ENCODE peak calls at places on chromosomes 12 and 14, in five cellular contexts. Z is amniotic stem cell, L is cardiac muscle cell, M is GM23248, Q is adipocyte. E is an unnamed sample.

GRCh38 chr14:65043893-65044595 is 57.3 kb downstream of the FNTB start:
- DNase-seq in Z (no peak), L (no peak), M (no peak), Q (no peak), E (no peak)

GRCh38 chr14:23114669-23115491 is 4.2 kb downstream of the CEBPE start:
- DNase-seq in Z (peak), L (peak), M (peak), Q (peak), E (no peak)

GRCh38 chr12:108859923-108860291 is 2.5 kb upstream of the SSH1 start:
- DNase-seq in Z (no peak), L (no peak), M (no peak), Q (no peak), E (no peak)

GRCh38 chr12:92208613-92209121 is 63.0 kb upstream of the BTG1 start:
- DNase-seq in Z (no peak), L (peak), M (peak), Q (no peak), E (no peak)

GRCh38 chr14:63663428-63664142 is 21.9 kb upstream of the WDR89 start:
- DNase-seq in Z (no peak), L (peak), M (peak), Q (no peak), E (peak)

GRCh38 chr12:107929436-107929835 is 154.9 kb downstream of the ASCL4 start:
- DNase-seq in Z (no peak), L (peak), M (peak), Q (peak), E (peak)

GRCh38 chr12:105071981-105072380 is 12.3 kb downstream of the ALDH1L2 start:
- DNase-seq in Z (no peak), L (no peak), M (no peak), Q (no peak), E (no peak)

GRCh38 chr14:100486025-100486828 is 101.0 kb downstream of the BEGAIN start:
- DNase-seq in Z (peak), L (peak), M (peak), Q (peak), E (peak)

GRCh38 chr14:77657244-77657643 is 40.8 kb upstream of the SPTLC2 start:
- DNase-seq in Z (no peak), L (no peak), M (no peak), Q (no peak), E (no peak)

GRCh38 chr14:69259531-69260245 is at the start of gene GALNT16:
- DNase-seq in Z (no peak), L (peak), M (peak), Q (peak), E (peak)

GRCh38 chr12:14059538-14059937 is 78.1 kb upstream of the GRIN2B start:
- DNase-seq in Z (no peak), L (no peak), M (no peak), Q (no peak), E (no peak)

GRCh38 chr14:99435327-99435726 is 45.3 kb downstream of the SETD3 start:
- DNase-seq in Z (no peak), L (no peak), M (no peak), Q (no peak), E (no peak)